ENCODE peak calls at places on chromosomes 11 and 22, in eight cellular contexts. A, I, C, F, T, M, K and E are unnamed samples.
A peak's percentile ranks its signal among the peaks of the same experiment; 100 is the strongest.

GRCh38 chr11:69369210-69369609 is 75.3 kb downstream of the MYEOV start:
- DNase-seq in A (no peak), I (no peak), C (no peak), F (no peak), T (no peak), M (no peak), K (no peak), E (no peak)

GRCh38 chr11:3841426-3842304 is 906 bp upstream of the RHOG start:
- DNase-seq in A (peak; percentile 88), I (peak; percentile 92), C (peak; percentile 88), F (peak; percentile 59), T (no peak), M (no peak), K (peak; percentile 82), E (peak; percentile 88)

GRCh38 chr22:23152238-23153114 is 7.2 kb downstream of the RAB36 start:
- DNase-seq in A (no peak), I (no peak), C (no peak), F (no peak), T (no peak), M (no peak), K (no peak), E (no peak)

GRCh38 chr11:70307176-70307575 is 36.7 kb downstream of the PPFIA1 start:
- DNase-seq in A (no peak), I (no peak), C (no peak), F (no peak), T (no peak), M (no peak), K (no peak), E (no peak)

GRCh38 chr11:124071622-124071948 is 30.5 kb upstream of the OR10G7 start:
- DNase-seq in A (no peak), I (no peak), C (no peak), F (no peak), T (no peak), M (no peak), K (no peak), E (no peak)

GRCh38 chr11:97567801-97568200 is 1178.0 kb downstream of the JRKL start:
- DNase-seq in A (no peak), I (no peak), C (no peak), F (no peak), T (no peak), M (no peak), K (no peak), E (no peak)

GRCh38 chr22:19887251-19887985 is 32.7 kb upstream of the GNB1L start:
- DNase-seq in A (no peak), I (no peak), C (no peak), F (no peak), T (no peak), M (no peak), K (no peak), E (peak; percentile 23)

GRCh38 chr11:128678017-128678416 is 15.9 kb upstream of the FLI1 start:
- DNase-seq in A (no peak), I (no peak), C (no peak), F (no peak), T (no peak), M (no peak), K (no peak), E (no peak)

GRCh38 chr11:30424851-30425250 is 101.9 kb downstream of the ARL14EP start:
- DNase-seq in A (no peak), I (no peak), C (no peak), F (no peak), T (no peak), M (no peak), K (no peak), E (no peak)

GRCh38 chr22:45263790-45264269 is 20.9 kb upstream of the UPK3A start:
- DNase-seq in A (peak; percentile 74), I (peak; percentile 93), C (peak; percentile 68), F (no peak), T (peak; percentile 94), M (peak; percentile 91), K (peak; percentile 84), E (peak; percentile 89)

GRCh38 chr22:37229805-37230672 is 14.0 kb downstream of the RAC2 start:
- DNase-seq in A (no peak), I (no peak), C (no peak), F (no peak), T (peak; percentile 91), M (no peak), K (peak; percentile 51), E (no peak)
- TF ChIP-seq POLR2A in A (no peak), I (no peak), C (no peak), F (no peak), T (no peak), M (no peak), K (no peak), E (no peak)

GRCh38 chr22:27115410-27115809 is 458.0 kb downstream of the MIAT start:
- DNase-seq in A (no peak), I (no peak), C (no peak), F (no peak), T (no peak), M (no peak), K (no peak), E (no peak)

GRCh38 chr22:27112273-27112672 is 454.9 kb downstream of the MIAT start:
- DNase-seq in A (no peak), I (no peak), C (no peak), F (no peak), T (no peak), M (no peak), K (no peak), E (no peak)

GRCh38 chr22:27114186-27114585 is 456.8 kb downstream of the MIAT start:
- DNase-seq in A (no peak), I (no peak), C (no peak), F (no peak), T (no peak), M (no peak), K (no peak), E (no peak)

GRCh38 chr22:27111796-27112195 is 454.4 kb downstream of the MIAT start:
- DNase-seq in A (no peak), I (no peak), C (no peak), F (no peak), T (no peak), M (no peak), K (no peak), E (no peak)

DNA sequence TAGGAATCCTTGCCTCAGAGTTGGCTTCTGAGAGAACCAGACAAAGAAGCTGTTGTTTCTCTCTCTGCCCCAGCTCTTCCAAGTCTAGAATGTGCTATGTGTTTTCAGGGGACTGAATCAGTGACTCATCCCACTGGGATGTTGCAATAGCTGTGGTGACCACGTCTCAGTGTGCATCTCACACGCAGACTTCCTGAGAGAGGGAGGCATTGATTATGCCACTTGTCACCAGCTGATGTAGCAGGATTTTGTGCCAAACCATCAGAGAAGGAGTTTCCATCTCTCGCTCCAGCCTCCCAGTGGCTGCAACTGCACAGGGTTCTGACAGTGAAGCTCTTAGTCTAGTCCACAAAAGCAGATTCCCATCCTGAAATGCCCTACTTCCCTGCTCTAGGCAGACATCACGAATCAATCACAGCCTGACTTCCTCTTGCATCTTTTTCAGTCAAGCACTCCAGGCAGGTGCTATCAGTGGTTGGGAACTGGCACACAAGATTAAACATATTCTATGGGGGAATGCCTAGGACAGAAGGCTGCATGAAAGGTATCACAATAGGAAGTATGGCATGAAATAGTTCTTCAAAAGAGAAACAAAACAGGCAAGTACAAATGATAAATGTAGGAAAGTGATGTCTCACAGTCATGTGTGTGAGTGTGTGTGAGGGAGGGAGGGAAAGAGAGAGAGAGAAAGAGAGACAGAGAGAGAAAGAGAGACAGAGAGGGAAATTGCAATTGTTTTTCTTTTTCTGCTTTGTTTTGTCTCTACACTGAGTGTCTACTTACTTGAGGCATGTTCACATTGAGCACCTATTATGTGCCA is 456.0 kb downstream of the MIAT start:
- DNase-seq in A (peak; percentile 52), I (peak; percentile 91), C (no peak), F (no peak), T (peak; percentile 92), M (no peak), K (peak; percentile 97), E (peak; percentile 73)
- TF ChIP-seq CTCF in A (no peak), I (no peak), C (no peak), F (no peak), T (no peak), M (no peak), K (no peak), E (no peak)

DNA sequence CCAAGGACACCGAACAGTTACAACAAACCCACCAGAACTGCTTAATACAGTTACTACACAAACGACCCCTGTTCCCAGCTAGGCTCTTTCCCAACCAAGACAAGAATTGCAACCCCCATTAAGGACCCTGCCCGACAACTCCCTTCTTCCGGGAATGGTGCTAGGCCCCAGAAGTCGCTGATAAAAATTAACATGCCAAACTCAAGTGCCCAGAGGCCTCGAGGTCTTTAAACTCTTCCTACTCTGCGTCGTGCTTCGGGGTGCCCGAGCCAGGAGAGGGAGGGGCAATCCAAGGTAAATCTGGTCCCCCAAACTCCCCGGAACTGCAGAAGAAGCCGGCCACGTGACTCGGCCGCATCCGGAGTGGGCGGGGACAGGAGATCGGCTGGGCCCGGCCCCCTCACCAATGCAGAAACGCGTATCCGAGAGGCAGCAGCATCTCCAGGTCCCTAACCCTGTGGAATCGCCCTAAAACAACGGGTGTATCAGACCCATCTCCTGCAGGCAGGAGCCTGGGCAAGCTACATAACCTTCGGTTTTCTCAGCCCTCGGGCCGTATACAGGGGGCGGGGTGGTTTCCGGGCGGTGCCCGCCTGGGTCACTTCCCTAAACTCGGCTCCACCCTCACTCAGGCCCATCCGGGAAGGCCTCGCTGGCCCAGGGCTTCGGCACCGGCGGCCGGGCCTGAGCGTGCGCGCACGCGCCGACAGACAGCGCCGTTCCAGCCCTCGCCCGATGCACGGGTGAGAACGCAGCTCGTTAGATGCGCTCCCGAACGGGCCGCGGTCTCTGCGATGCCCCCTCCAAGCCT is 1.1 kb downstream of the CFL1 start:
- DNase-seq in A (peak; percentile 78), I (peak; percentile 92), C (peak; percentile 79), F (no peak), T (peak; percentile 97), M (peak; percentile 93), K (peak; percentile 52), E (peak; percentile 89)
- TF ChIP-seq POLR2A in A (peak; percentile 36), I (peak; percentile 68), C (peak; percentile 60), F (peak; percentile 63), T (no peak), M (no peak), K (no peak), E (peak; percentile 68)

DNA sequence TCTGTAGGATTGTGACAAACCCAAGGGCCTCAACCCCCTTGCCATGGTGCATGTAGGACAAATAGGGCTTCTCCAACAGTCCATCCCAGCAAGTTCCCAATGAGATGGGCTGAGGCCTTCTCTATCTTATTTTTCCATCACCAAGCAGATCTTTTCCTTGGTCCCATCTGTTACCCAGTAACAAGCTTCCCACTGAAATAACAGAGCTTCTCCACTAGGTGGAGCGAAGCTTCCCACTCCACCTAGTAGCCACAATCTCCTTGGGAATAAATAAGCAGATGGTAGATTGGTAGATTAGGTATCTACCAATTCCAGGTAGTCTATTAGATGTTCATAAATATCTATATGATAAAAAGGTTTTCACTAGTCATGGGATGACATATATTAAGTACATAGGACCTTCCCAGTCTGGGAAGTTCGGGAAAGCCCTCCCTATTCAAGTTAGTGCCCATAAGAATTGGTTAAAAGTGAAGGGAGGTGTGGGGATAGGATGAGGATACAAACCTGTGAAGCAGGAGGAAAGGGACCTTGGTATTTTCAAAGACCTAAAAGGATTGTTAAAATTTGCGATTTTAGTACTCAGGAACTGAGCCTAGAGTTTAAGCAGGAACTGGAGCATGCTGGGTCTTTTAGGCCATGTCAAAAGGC is 5.9 kb upstream of the OR52L1 start:
- DNase-seq in A (no peak), I (no peak), C (no peak), F (no peak), T (no peak), M (no peak), K (peak; percentile 7), E (no peak)
- TF ChIP-seq CTCF in A (no peak), I (no peak), C (no peak), F (peak; percentile 74), T (no peak), M (peak; percentile 30), K (peak; percentile 44), E (peak; percentile 51)